ENCODE peak calls at places on chromosomes 13 and 19, in seven cellular contexts. One of them, this sample, is unnamed.

GRCh38 chr19:46746281-46746965 is at the start of gene STRN4:
- DNase-seq in fibroblast of lung: no peak
- DNase-seq in left lobe of liver: peak; percentile 53
- DNase-seq in body of pancreas: peak; percentile 43
- DNase-seq in activated CD4-positive, alpha-beta T cell treated with anti-CD3 and anti-CD28 coated beads for 4 hours: peak; percentile 63
- DNase-seq in Right ventricle myocardium inferior: peak; percentile 85
- DNase-seq in choroid plexus epithelial cell: no peak
- DNase-seq in this sample: no peak

GRCh38 chr13:81140675-81141074 is 799.7 kb upstream of the SPRY2 start:
- DNase-seq in choroid plexus epithelial cell: no peak
- DNase-seq in body of pancreas: no peak
- DNase-seq in Right ventricle myocardium inferior: no peak
- DNase-seq in fibroblast of lung: no peak
- DNase-seq in left lobe of liver: no peak
- DNase-seq in activated CD4-positive, alpha-beta T cell treated with anti-CD3 and anti-CD28 coated beads for 4 hours: no peak
- DNase-seq in this sample: no peak

GRCh38 chr13:21481359-21481758 is 22.3 kb upstream of the ZDHHC20 start:
- DNase-seq in left lobe of liver: no peak
- DNase-seq in fibroblast of lung: no peak
- DNase-seq in Right ventricle myocardium inferior: no peak
- DNase-seq in activated CD4-positive, alpha-beta T cell treated with anti-CD3 and anti-CD28 coated beads for 4 hours: no peak
- DNase-seq in body of pancreas: no peak
- DNase-seq in choroid plexus epithelial cell: no peak
- DNase-seq in this sample: no peak

GRCh38 chr19:41403181-41403970 is 5.8 kb downstream of the BCKDHA start:
- DNase-seq in body of pancreas: no peak
- DNase-seq in left lobe of liver: no peak
- DNase-seq in Right ventricle myocardium inferior: no peak
- DNase-seq in activated CD4-positive, alpha-beta T cell treated with anti-CD3 and anti-CD28 coated beads for 4 hours: no peak
- DNase-seq in fibroblast of lung: no peak
- DNase-seq in choroid plexus epithelial cell: no peak
- DNase-seq in this sample: no peak

GRCh38 chr13:109737606-109738005 is 48.8 kb downstream of the IRS2 start:
- DNase-seq in left lobe of liver: no peak
- DNase-seq in body of pancreas: no peak
- DNase-seq in fibroblast of lung: peak; percentile 34
- DNase-seq in activated CD4-positive, alpha-beta T cell treated with anti-CD3 and anti-CD28 coated beads for 4 hours: peak; percentile 14
- DNase-seq in Right ventricle myocardium inferior: no peak
- DNase-seq in choroid plexus epithelial cell: no peak
- DNase-seq in this sample: no peak

GRCh38 chr13:84296386-84296785 is 414.1 kb upstream of the SLITRK1 start:
- DNase-seq in left lobe of liver: no peak
- DNase-seq in fibroblast of lung: no peak
- DNase-seq in activated CD4-positive, alpha-beta T cell treated with anti-CD3 and anti-CD28 coated beads for 4 hours: no peak
- DNase-seq in choroid plexus epithelial cell: no peak
- DNase-seq in body of pancreas: no peak
- DNase-seq in Right ventricle myocardium inferior: no peak
- DNase-seq in this sample: no peak

GRCh38 chr19:17242431-17243208 is 3.1 kb downstream of the NR2F6 start:
- DNase-seq in choroid plexus epithelial cell: no peak
- DNase-seq in body of pancreas: no peak
- DNase-seq in fibroblast of lung: no peak
- DNase-seq in Right ventricle myocardium inferior: no peak
- DNase-seq in activated CD4-positive, alpha-beta T cell treated with anti-CD3 and anti-CD28 coated beads for 4 hours: no peak
- DNase-seq in left lobe of liver: no peak
- DNase-seq in this sample: no peak

GRCh38 chr13:95236774-95237173 is 64.5 kb downstream of the ABCC4 start:
- DNase-seq in activated CD4-positive, alpha-beta T cell treated with anti-CD3 and anti-CD28 coated beads for 4 hours: no peak
- DNase-seq in fibroblast of lung: no peak
- DNase-seq in body of pancreas: no peak
- DNase-seq in left lobe of liver: peak; percentile 52
- DNase-seq in Right ventricle myocardium inferior: no peak
- DNase-seq in choroid plexus epithelial cell: no peak
- DNase-seq in this sample: no peak

GRCh38 chr19:14081797-14082674 is 3.5 kb downstream of the C19orf67 start:
- DNase-seq in fibroblast of lung: no peak
- DNase-seq in choroid plexus epithelial cell: peak; percentile 28
- DNase-seq in left lobe of liver: no peak
- DNase-seq in activated CD4-positive, alpha-beta T cell treated with anti-CD3 and anti-CD28 coated beads for 4 hours: peak; percentile 31
- DNase-seq in body of pancreas: peak; percentile 52
- DNase-seq in Right ventricle myocardium inferior: peak; percentile 79
- DNase-seq in this sample: no peak

GRCh38 chr19:13366529-13367143 is 139.6 kb downstream of the CACNA1A start:
- DNase-seq in fibroblast of lung: peak; percentile 31
- DNase-seq in Right ventricle myocardium inferior: no peak
- DNase-seq in body of pancreas: no peak
- DNase-seq in left lobe of liver: no peak
- DNase-seq in activated CD4-positive, alpha-beta T cell treated with anti-CD3 and anti-CD28 coated beads for 4 hours: no peak
- DNase-seq in choroid plexus epithelial cell: peak; percentile 24
- DNase-seq in this sample: no peak

GRCh38 chr13:76271728-76272232 is 614.4 kb downstream of the KCTD12 start:
- DNase-seq in left lobe of liver: no peak
- DNase-seq in fibroblast of lung: no peak
- DNase-seq in Right ventricle myocardium inferior: no peak
- DNase-seq in choroid plexus epithelial cell: no peak
- DNase-seq in activated CD4-positive, alpha-beta T cell treated with anti-CD3 and anti-CD28 coated beads for 4 hours: no peak
- DNase-seq in body of pancreas: no peak
- DNase-seq in this sample: no peak

GRCh38 chr13:85525411-85525810 is 273.8 kb downstream of the SLITRK6 start:
- DNase-seq in choroid plexus epithelial cell: peak; percentile 13
- DNase-seq in body of pancreas: no peak
- DNase-seq in left lobe of liver: no peak
- DNase-seq in Right ventricle myocardium inferior: no peak
- DNase-seq in fibroblast of lung: no peak
- DNase-seq in activated CD4-positive, alpha-beta T cell treated with anti-CD3 and anti-CD28 coated beads for 4 hours: no peak
- DNase-seq in this sample: no peak

GRCh38 chr13:98860491-98860890 is 108.0 kb upstream of the SLC15A1 start:
- DNase-seq in fibroblast of lung: no peak
- DNase-seq in Right ventricle myocardium inferior: no peak
- DNase-seq in choroid plexus epithelial cell: no peak
- DNase-seq in activated CD4-positive, alpha-beta T cell treated with anti-CD3 and anti-CD28 coated beads for 4 hours: no peak
- DNase-seq in left lobe of liver: no peak
- DNase-seq in body of pancreas: no peak
- DNase-seq in this sample: no peak

GRCh38 chr13:111508164-111508870 is 187.9 kb downstream of the TEX29 start:
- DNase-seq in left lobe of liver: peak; percentile 19
- DNase-seq in fibroblast of lung: no peak
- DNase-seq in body of pancreas: no peak
- DNase-seq in choroid plexus epithelial cell: no peak
- DNase-seq in Right ventricle myocardium inferior: no peak
- DNase-seq in activated CD4-positive, alpha-beta T cell treated with anti-CD3 and anti-CD28 coated beads for 4 hours: no peak
- DNase-seq in this sample: no peak